ENCODE peak calls at places on chromosomes 4 and X, in eight cellular contexts. U is nephron progenitor cell, H is IMR-90, Q is MM.1S, G is MCF 10A, J is endothelial cell, B is neural crest cell, E is adrenal gland. A is an unnamed sample.

GRCh38 chrX:84258708-84259107 is 70.7 kb upstream of the RPS6KA6 start:
- DNase-seq in U (no peak), H (no peak), Q (no peak), G (no peak), J (no peak), B (no peak), E (no peak), A (no peak)

GRCh38 chr4:167218022-167218608 is 16.2 kb downstream of the SPOCK3 start:
- DNase-seq in U (no peak), H (no peak), Q (no peak), G (no peak), J (no peak), B (no peak), E (no peak), A (peak; percentile 45)

GRCh38 chr4:133148690-133149363 is at the start of gene PCDH10:
- DNase-seq in U (peak; percentile 96), H (peak; percentile 87), Q (peak; percentile 91), G (no peak), J (peak; percentile 96), B (peak; percentile 94), E (peak; percentile 97), A (peak; percentile 93)

GRCh38 chr4:174156239-174156826 is 127.1 kb downstream of the FBXO8 start:
- DNase-seq in U (no peak), H (peak; percentile 38), Q (peak; percentile 67), G (peak; percentile 41), J (no peak), B (no peak), E (no peak), A (peak; percentile 51)

GRCh38 chr4:89324671-89325070 is 17.1 kb upstream of the GPRIN3 start:
- DNase-seq in U (no peak), H (peak; percentile 0), Q (peak; percentile 56), G (no peak), J (no peak), B (no peak), E (peak; percentile 54), A (no peak)

GRCh38 chr4:147741190-147741788 is 9.4 kb downstream of the ARHGAP10 start:
- DNase-seq in U (no peak), H (peak; percentile 71), Q (no peak), G (no peak), J (no peak), B (no peak), E (no peak), A (peak; percentile 43)

GRCh38 chrX:19599253-19599652 is 83.9 kb upstream of the MAP3K15 start:
- DNase-seq in U (no peak), H (no peak), Q (no peak), G (no peak), J (no peak), B (no peak), E (no peak), A (no peak)

GRCh38 chr4:111797455-111798163 is 347.6 kb upstream of the FAM241A start:
- DNase-seq in U (no peak), H (no peak), Q (no peak), G (no peak), J (no peak), B (no peak), E (no peak), A (no peak)

GRCh38 chr4:80153800-80154546 is 43.3 kb upstream of the PRDM8 start:
- DNase-seq in U (no peak), H (peak; percentile 71), Q (no peak), G (no peak), J (no peak), B (no peak), E (no peak), A (no peak)

GRCh38 chrX:65528705-65529340 is 5.8 kb downstream of the LAS1L start:
- DNase-seq in U (peak; percentile 69), H (peak; percentile 10), Q (peak; percentile 55), G (peak; percentile 40), J (peak; percentile 53), B (peak; percentile 53), E (peak; percentile 63), A (peak; percentile 22)

GRCh38 chr4:156419080-156419638 is 465.5 kb upstream of the CTSO start:
- DNase-seq in U (no peak), H (no peak), Q (no peak), G (no peak), J (no peak), B (no peak), E (no peak), A (no peak)

GRCh38 chrX:134368140-134368539 is 91.8 kb upstream of the HPRT1 start:
- DNase-seq in U (no peak), H (peak; percentile 4), Q (no peak), G (no peak), J (no peak), B (no peak), E (no peak), A (peak; percentile 24)

GRCh38 chr4:123856689-123857545 is 460.3 kb downstream of the SPRY1 start:
- DNase-seq in U (peak; percentile 20), H (peak; percentile 62), Q (no peak), G (no peak), J (peak; percentile 61), B (peak; percentile 42), E (peak; percentile 85), A (peak; percentile 31)

GRCh38 chrX:131617182-131617581 is 73.3 kb downstream of the OR13H1 start:
- DNase-seq in U (no peak), H (peak; percentile 1), Q (no peak), G (peak; percentile 54), J (no peak), B (no peak), E (no peak), A (peak; percentile 16)

GRCh38 chr4:53705151-53705764 is 114.0 kb upstream of the LNX1 start:
- DNase-seq in U (no peak), H (no peak), Q (peak; percentile 35), G (no peak), J (no peak), B (no peak), E (no peak), A (no peak)

GRCh38 chrX:109347618-109348017 is 134.3 kb downstream of the GUCY2F start:
- DNase-seq in U (no peak), H (peak; percentile 17), Q (no peak), G (peak; percentile 36), J (no peak), B (no peak), E (no peak), A (peak; percentile 53)

GRCh38 chrX:153725039-153725831 is 579 bp downstream of the ABCD1 start:
- DNase-seq in U (no peak), H (no peak), Q (no peak), G (no peak), J (no peak), B (no peak), E (no peak), A (no peak)

GRCh38 chrX:13180807-13181206 is 136.4 kb upstream of the FAM9C start:
- DNase-seq in U (no peak), H (peak; percentile 49), Q (no peak), G (peak; percentile 88), J (no peak), B (no peak), E (no peak), A (peak; percentile 75)

GRCh38 chr4:128228778-128229457 is 58.7 kb downstream of the PGRMC2 start:
- DNase-seq in U (no peak), H (peak; percentile 62), Q (no peak), G (no peak), J (no peak), B (no peak), E (no peak), A (peak; percentile 44)

GRCh38 chrX:97026406-97026805 is 142.7 kb downstream of the RPA4 start:
- DNase-seq in U (no peak), H (peak; percentile 5), Q (peak; percentile 9), G (no peak), J (peak; percentile 2), B (no peak), E (no peak), A (no peak)

GRCh38 chr4:609400-610050 is 15.8 kb upstream of the PDE6B start:
- DNase-seq in U (no peak), H (no peak), Q (no peak), G (no peak), J (no peak), B (no peak), E (no peak), A (peak; percentile 17)

DNA sequence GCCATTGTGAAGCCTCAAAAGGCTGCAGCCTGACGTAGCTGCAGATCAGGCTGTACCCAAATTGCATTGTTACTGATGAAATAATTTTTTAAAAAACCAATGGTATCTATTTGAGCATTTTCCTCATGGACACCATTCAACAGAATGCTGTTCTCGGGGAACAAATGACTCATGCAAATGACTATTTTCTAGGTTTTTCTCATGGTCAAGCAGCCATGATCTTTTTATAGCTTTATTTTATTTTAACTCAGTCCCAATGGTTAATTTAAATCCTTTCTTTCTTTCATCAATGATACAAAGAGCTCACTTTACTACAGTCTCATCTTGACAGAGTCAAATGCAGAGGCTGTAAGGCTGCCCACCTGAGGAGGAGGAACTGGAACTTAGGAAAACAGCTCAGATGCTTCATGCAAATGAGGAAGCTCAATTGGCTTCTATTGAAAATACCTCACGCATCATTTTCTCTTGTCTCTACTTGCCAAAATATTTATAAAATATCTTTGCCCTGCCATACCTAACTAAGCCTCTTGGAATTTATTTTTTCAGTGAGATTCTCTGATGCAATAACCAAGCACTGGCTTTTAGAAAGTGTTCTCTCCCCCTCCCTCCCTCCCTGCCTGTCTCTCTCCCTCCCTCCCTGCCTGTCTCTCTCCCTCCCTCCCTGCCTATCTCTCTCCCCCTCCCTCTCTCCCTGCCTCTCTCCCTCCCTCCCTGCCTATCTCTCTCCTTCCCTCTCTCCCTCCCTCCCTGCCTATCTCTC is 81.0 kb downstream of the SORBS2 start:
- DNase-seq in U (no peak), H (no peak), Q (peak; percentile 52), G (peak; percentile 67), J (no peak), B (no peak), E (peak; percentile 70), A (peak; percentile 88)
- TF ChIP-seq CTCF in U (no peak), H (no peak), Q (no peak), G (peak; percentile 19), J (no peak), B (no peak), E (peak; percentile 55), A (peak; percentile 16)

GRCh38 chrX:110407910-110408545 is 49.4 kb downstream of the RTL9 start:
- DNase-seq in U (peak; percentile 68), H (peak; percentile 71), Q (peak; percentile 56), G (peak; percentile 85), J (peak; percentile 70), B (peak; percentile 82), E (peak; percentile 64), A (peak; percentile 70)
- TF ChIP-seq CTCF in U (peak; percentile 86), H (peak; percentile 83), Q (peak; percentile 77), G (peak; percentile 50), J (peak; percentile 75), B (peak; percentile 93), E (peak; percentile 73), A (peak; percentile 72)

DNA sequence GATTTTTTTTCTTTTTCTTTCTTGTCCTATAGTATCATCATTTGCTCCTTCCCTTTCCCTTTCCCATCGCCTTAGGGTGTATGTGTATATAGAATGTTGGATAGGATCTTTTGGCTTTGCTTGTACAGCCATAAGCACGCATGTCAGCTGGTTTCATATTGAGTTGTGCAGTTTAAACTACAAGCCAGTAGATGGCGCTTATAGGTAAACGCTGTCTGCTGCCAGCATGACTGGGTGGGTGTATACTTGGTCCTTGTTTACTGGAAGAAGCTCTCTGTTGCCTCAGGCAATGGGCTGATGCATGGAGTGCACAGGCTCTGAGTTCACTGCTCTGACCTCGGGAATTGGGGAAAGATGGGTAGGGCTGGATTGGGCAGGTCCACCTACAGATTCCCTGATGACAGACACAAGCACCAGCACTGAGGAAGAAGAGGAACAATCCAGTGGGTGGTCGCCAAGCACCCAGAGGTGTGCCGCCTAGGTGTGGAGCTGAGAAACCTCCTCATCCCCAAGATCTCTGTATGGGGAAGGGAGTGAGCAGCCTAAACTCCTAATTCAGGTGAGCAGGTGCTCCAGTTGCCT is 831.5 kb downstream of the STIM2 start:
- DNase-seq in U (peak; percentile 5), H (peak; percentile 29), Q (peak; percentile 52), G (peak; percentile 57), J (peak; percentile 12), B (no peak), E (no peak), A (peak; percentile 81)
- TF ChIP-seq CTCF in U (peak; percentile 53), H (peak; percentile 37), Q (peak; percentile 73), G (peak; percentile 60), J (peak; percentile 64), B (peak; percentile 57), E (peak; percentile 35), A (peak; percentile 73)

GRCh38 chr4:11805837-11806236 is 377.1 kb upstream of the HS3ST1 start:
- DNase-seq in U (no peak), H (peak; percentile 1), Q (peak; percentile 45), G (peak; percentile 61), J (no peak), B (no peak), E (no peak), A (peak; percentile 58)
- TF ChIP-seq CTCF in U (peak; percentile 15), H (peak; percentile 22), Q (peak; percentile 50), G (peak; percentile 64), J (peak; percentile 34), B (peak; percentile 68), E (peak; percentile 57), A (peak; percentile 66)